ENCODE peak calls at places on chromosomes 7 and 10, in five cellular contexts. R is RPMI7951, F is LoVo, T is tibial nerve, W is amniotic stem cell. K is an unnamed sample.

GRCh38 chr10:58755688-58756087 is 243.0 kb downstream of the BICC1 start:
- DNase-seq in R (peak), F (peak), T (no peak), W (peak), K (no peak)

GRCh38 chr10:20247858-20248257 is 431.6 kb downstream of the PLXDC2 start:
- DNase-seq in R (no peak), F (no peak), T (no peak), W (no peak), K (no peak)

GRCh38 chr10:26566525-26567348 is 128.6 kb downstream of the APBB1IP start:
- DNase-seq in R (no peak), F (no peak), T (no peak), W (no peak), K (no peak)

GRCh38 chr7:85038466-85038865 is 148.4 kb downstream of the SEMA3D start:
- DNase-seq in R (no peak), F (no peak), T (no peak), W (no peak), K (no peak)

GRCh38 chr7:151631149-151631967 is 111.7 kb upstream of the RHEB start:
- DNase-seq in R (peak), F (peak), T (no peak), W (peak), K (no peak)

GRCh38 chr10:52335665-52336064 is 21.6 kb downstream of the DKK1 start:
- DNase-seq in R (no peak), F (no peak), T (no peak), W (no peak), K (no peak)

GRCh38 chr7:144606231-144606630 is 202.7 kb upstream of the NOBOX start:
- DNase-seq in R (no peak), F (no peak), T (no peak), W (no peak), K (no peak)

GRCh38 chr10:93993782-93994668 is at the start of gene PLCE1:
- DNase-seq in R (no peak), F (peak), T (no peak), W (no peak), K (no peak)

GRCh38 chr7:42069625-42070024 is 167.4 kb downstream of the GLI3 start:
- DNase-seq in R (no peak), F (no peak), T (no peak), W (no peak), K (no peak)

GRCh38 chr10:129057856-129058663 is 409.0 kb upstream of the MGMT start:
- DNase-seq in R (no peak), F (no peak), T (no peak), W (no peak), K (no peak)

GRCh38 chr10:124323145-124323725 is 95.5 kb downstream of the OAT start:
- DNase-seq in R (peak), F (no peak), T (no peak), W (no peak), K (no peak)

GRCh38 chr10:101843032-101843991 is at the start of gene KCNIP2:
- DNase-seq in R (no peak), F (no peak), T (no peak), W (no peak), K (no peak)

GRCh38 chr10:7945469-7946187 is 108.9 kb upstream of the GATA3 start:
- DNase-seq in R (peak), F (no peak), T (no peak), W (no peak), K (no peak)

GRCh38 chr10:103444478-103444877 is 7.7 kb downstream of the CALHM2 start:
- DNase-seq in R (no peak), F (no peak), T (no peak), W (no peak), K (no peak)

GRCh38 chr10:49761789-49762565 is at the start of gene OGDHL:
- DNase-seq in R (peak), F (peak), T (no peak), W (peak), K (no peak)